ENCODE peak calls at places on chromosomes 13 and 19, in eight cellular contexts. O, E, F, U, V, R, M and Z are unnamed samples.
A peak's percentile ranks its signal among the peaks of the same experiment; 100 is the strongest.

GRCh38 chr19:57850553-57851017 is 926 bp downstream of the ZNF587 start:
- DNase-seq in U (no peak), V (no peak), F (no peak), M (peak; percentile 49), O (peak; percentile 19), R (no peak), E (no peak), Z (no peak)

GRCh38 chr19:43767316-43767715 is 12.6 kb upstream of the SMG9 start:
- DNase-seq in U (no peak), V (no peak), E (peak; percentile 21), M (no peak), F (no peak), O (no peak), R (no peak), Z (no peak)

GRCh38 chr13:106415971-106416370 is 119.5 kb downstream of the EFNB2 start:
- DNase-seq in R (no peak), V (no peak), F (no peak), M (no peak), U (no peak), E (no peak), O (no peak), Z (no peak)

GRCh38 chr19:36748431-36749275 is 24.0 kb downstream of the ZNF850 start:
- DNase-seq in M (no peak), R (no peak), U (no peak), V (no peak), E (no peak), F (no peak), O (no peak), Z (no peak)

GRCh38 chr13:113595131-113595530 is 10.6 kb downstream of the TFDP1 start:
- DNase-seq in F (no peak), M (peak; percentile 23), U (no peak), E (no peak), V (no peak), O (no peak), R (peak; percentile 63), Z (no peak)

GRCh38 chr19:49637865-49638350 is 2.0 kb downstream of the RRAS start:
- DNase-seq in E (peak; percentile 94), R (peak; percentile 93), M (peak; percentile 82), V (peak; percentile 87), O (peak; percentile 79), U (peak; percentile 74), F (peak; percentile 81), Z (no peak)

GRCh38 chr13:43629691-43630480 is 156.9 kb downstream of the ENOX1 start:
- DNase-seq in M (no peak), F (no peak), R (no peak), U (no peak), E (no peak), V (no peak), O (no peak), Z (no peak)

GRCh38 chr19:30664358-30665058 is 292.3 kb downstream of the ZNF536 start:
- DNase-seq in M (no peak), R (no peak), V (no peak), F (no peak), U (peak; percentile 88), O (peak; percentile 94), E (no peak), Z (no peak)

GRCh38 chr19:40223135-40223822 is 3.2 kb downstream of the CCNP start:
- DNase-seq in E (no peak), M (peak; percentile 89), V (no peak), F (no peak), O (no peak), U (no peak), R (no peak), Z (no peak)

GRCh38 chr13:99218545-99218944 is 17.9 kb downstream of the UBAC2 start:
- DNase-seq in O (peak; percentile 72), E (peak; percentile 78), V (no peak), M (no peak), R (no peak), F (no peak), U (peak; percentile 93), Z (no peak)

GRCh38 chr13:79267560-79267959 is 138.5 kb downstream of the RBM26 start:
- DNase-seq in E (no peak), F (no peak), O (no peak), R (no peak), U (no peak), V (no peak), M (no peak), Z (no peak)

GRCh38 chr13:30577381-30577780 is 40.3 kb upstream of the USPL1 start:
- DNase-seq in O (no peak), F (no peak), E (no peak), M (no peak), U (no peak), R (no peak), V (no peak), Z (no peak)

GRCh38 chr19:15401397-15401710 is 17.4 kb downstream of the AKAP8L start:
- DNase-seq in E (no peak), U (no peak), M (no peak), O (no peak), F (no peak), R (no peak), V (no peak), Z (no peak)
- H3K36me3 ChIP-seq in E (peaks cover 60% of the 10 kb centered on the region), U (peaks cover 20% of the 10 kb centered on the region), M (peaks cover 53% of the 10 kb centered on the region), O (peaks cover 37% of the 10 kb centered on the region), F (no peaks in the 10 kb centered on the region), R (peaks cover 75% of the 10 kb centered on the region), V (peaks cover 71% of the 10 kb centered on the region), Z (peaks cover 59% of the 10 kb centered on the region)

GRCh38 chr19:952049-952679 is 26.3 kb downstream of the ARID3A start:
- DNase-seq in V (no peak), M (no peak), E (no peak), O (no peak), F (no peak), U (no peak), R (no peak), Z (no peak)

GRCh38 chr19:953501-954271 is 27.9 kb downstream of the ARID3A start:
- DNase-seq in U (no peak), O (no peak), V (no peak), R (no peak), E (no peak), M (no peak), F (no peak), Z (no peak)

GRCh38 chr19:954672-955494 is 29.0 kb downstream of the ARID3A start:
- DNase-seq in F (no peak), U (peak; percentile 53), M (no peak), R (no peak), O (no peak), V (no peak), E (no peak), Z (no peak)

GRCh38 chr19:954272-954671 is 28.4 kb downstream of the ARID3A start:
- DNase-seq in V (no peak), E (no peak), M (no peak), R (no peak), F (no peak), U (no peak), O (no peak), Z (no peak)

GRCh38 chr19:952680-953500 is 27.1 kb downstream of the ARID3A start:
- DNase-seq in U (no peak), O (peak; percentile 64), R (no peak), F (no peak), M (no peak), E (no peak), V (no peak), Z (no peak)
- H3K4me3 ChIP-seq in U (no peak overlapping the region), O (no peak overlapping the region), R (peak overlapping the region; percentile 20), F (no peak overlapping the region), M (peak overlapping the region; percentile 12), E (no peak overlapping the region), V (no peak overlapping the region), Z (peak overlapping the region; percentile 26)

DNA sequence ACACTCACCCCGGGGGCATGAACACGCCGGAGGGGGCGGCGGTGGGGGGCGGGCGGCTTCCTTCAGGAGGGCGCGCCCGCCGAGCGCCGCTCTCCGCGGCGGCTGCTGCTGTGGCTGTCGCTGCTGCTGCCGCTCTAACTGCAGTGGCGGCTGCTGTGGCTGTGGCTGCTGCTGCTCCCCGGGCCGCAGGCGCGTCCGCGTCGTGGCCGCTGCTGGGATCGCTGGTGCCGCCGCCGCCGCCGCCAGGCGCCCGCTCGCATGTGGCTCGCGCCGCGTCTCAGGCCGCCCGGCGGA is at the start of gene BBC3:
- DNase-seq in V (no peak), E (no peak), O (no peak), F (no peak), M (no peak), U (no peak), R (no peak), Z (no peak)
- TF ChIP-seq POLR2A in V (no peak), E (no peak), O (peak; percentile 79), F (peak; percentile 62), M (no peak), U (peak; percentile 66), R (no peak), Z (peak; percentile 89)

GRCh38 chr19:41334793-41335192 is 18.9 kb downstream of the TGFB1 start:
- DNase-seq in F (no peak), V (no peak), U (no peak), O (no peak), M (no peak), R (no peak), E (no peak), Z (no peak)

GRCh38 chr19:41341669-41342490 is 11.8 kb downstream of the TGFB1 start:
- DNase-seq in R (no peak), V (no peak), U (no peak), M (no peak), O (peak; percentile 76), F (no peak), E (no peak), Z (no peak)

GRCh38 chr19:41335467-41335866 is 18.3 kb downstream of the TGFB1 start:
- DNase-seq in O (no peak), F (no peak), V (no peak), M (no peak), R (no peak), E (no peak), U (no peak), Z (no peak)

GRCh38 chr19:41344162-41344561 is 9.6 kb downstream of the TGFB1 start:
- DNase-seq in R (no peak), M (no peak), E (no peak), V (no peak), O (no peak), F (no peak), U (no peak), Z (no peak)

GRCh38 chr19:41339936-41340335 is 13.8 kb downstream of the TGFB1 start:
- DNase-seq in V (no peak), E (no peak), F (no peak), O (no peak), R (no peak), M (no peak), U (no peak), Z (no peak)
- H3K36me3 ChIP-seq in V (peaks cover 75% of the 10 kb centered on the region), E (peaks cover 55% of the 10 kb centered on the region), F (no peaks in the 10 kb centered on the region), O (no peaks in the 10 kb centered on the region), R (peaks cover 46% of the 10 kb centered on the region), M (no peaks in the 10 kb centered on the region), U (no peaks in the 10 kb centered on the region), Z (peaks cover 94% of the 10 kb centered on the region)